ENCODE peak calls at places on chromosomes 3 and 15, in ten cellular contexts. V is SK-N-MC, W is upper lobe of left lung, J is breast epithelium, D is HepG2, P is H1, H is GM23338, T is stomach, Y is SK-N-SH, X is K562. O is an unnamed sample.

GRCh38 chr15:74955017-74955416 is 1.6 kb downstream of the RPP25 start:
- DNase-seq in V (no peak), W (no peak), J (no peak), D (no peak), P (no peak), H (no peak), T (no peak), Y (peak; percentile 31), X (peak; percentile 7), O (no peak)

GRCh38 chr15:39144051-39144450 is 436.8 kb upstream of the THBS1 start:
- DNase-seq in V (no peak), W (no peak), J (no peak), D (no peak), P (no peak), H (no peak), T (no peak), Y (no peak), X (no peak), O (no peak)

GRCh38 chr3:114155370-114155821 is 23.5 kb downstream of the DRD3 start:
- DNase-seq in V (no peak), W (no peak), J (no peak), D (peak; percentile 21), P (peak; percentile 74), H (peak; percentile 82), T (no peak), Y (peak; percentile 17), X (peak; percentile 30), O (no peak)

GRCh38 chr3:113890256-113890900 is 51.8 kb downstream of the GRAMD1C start:
- DNase-seq in V (no peak), W (no peak), J (no peak), D (peak; percentile 20), P (peak; percentile 49), H (peak; percentile 49), T (no peak), Y (no peak), X (peak; percentile 5), O (no peak)

GRCh38 chr3:159624616-159625015 is 364.0 kb upstream of the IL12A start:
- DNase-seq in V (no peak), W (no peak), J (no peak), D (no peak), P (no peak), H (no peak), T (no peak), Y (no peak), X (no peak), O (no peak)

GRCh38 chr3:37216597-37217097 is 42.3 kb upstream of the LRRFIP2 start:
- DNase-seq in V (no peak), W (no peak), J (no peak), D (no peak), P (no peak), H (no peak), T (no peak), Y (no peak), X (no peak), O (no peak)

GRCh38 chr3:12444582-12445468 is 39.5 kb upstream of the TSEN2 start:
- DNase-seq in V (no peak), W (no peak), J (no peak), D (peak; percentile 78), P (no peak), H (peak; percentile 40), T (peak; percentile 88), Y (peak; percentile 82), X (no peak), O (no peak)

GRCh38 chr3:66703501-66703900 is 202.7 kb upstream of the LRIG1 start:
- DNase-seq in V (no peak), W (no peak), J (no peak), D (no peak), P (no peak), H (no peak), T (no peak), Y (no peak), X (no peak), O (no peak)

GRCh38 chr3:78139166-78139565 is 1099.3 kb downstream of the ROBO2 start:
- DNase-seq in V (no peak), W (no peak), J (no peak), D (no peak), P (no peak), H (no peak), T (no peak), Y (no peak), X (no peak), O (no peak)

GRCh38 chr15:51079226-51079625 is 15.5 kb downstream of the TNFAIP8L3 start:
- DNase-seq in V (no peak), W (no peak), J (no peak), D (no peak), P (no peak), H (no peak), T (no peak), Y (no peak), X (no peak), O (no peak)

GRCh38 chr15:51076898-51077564 is 17.7 kb downstream of the TNFAIP8L3 start:
- DNase-seq in V (no peak), W (peak; percentile 52), J (no peak), D (no peak), P (peak; percentile 70), H (peak; percentile 73), T (peak; percentile 34), Y (no peak), X (no peak), O (no peak)

GRCh38 chr15:51082246-51082645 is 12.5 kb downstream of the TNFAIP8L3 start:
- DNase-seq in V (no peak), W (no peak), J (no peak), D (no peak), P (no peak), H (no peak), T (no peak), Y (no peak), X (no peak), O (no peak)

GRCh38 chr15:51077565-51078153 is 17.0 kb downstream of the TNFAIP8L3 start:
- DNase-seq in V (no peak), W (peak; percentile 73), J (no peak), D (no peak), P (peak; percentile 89), H (peak; percentile 96), T (peak; percentile 59), Y (no peak), X (peak; percentile 76), O (no peak)

DNA sequence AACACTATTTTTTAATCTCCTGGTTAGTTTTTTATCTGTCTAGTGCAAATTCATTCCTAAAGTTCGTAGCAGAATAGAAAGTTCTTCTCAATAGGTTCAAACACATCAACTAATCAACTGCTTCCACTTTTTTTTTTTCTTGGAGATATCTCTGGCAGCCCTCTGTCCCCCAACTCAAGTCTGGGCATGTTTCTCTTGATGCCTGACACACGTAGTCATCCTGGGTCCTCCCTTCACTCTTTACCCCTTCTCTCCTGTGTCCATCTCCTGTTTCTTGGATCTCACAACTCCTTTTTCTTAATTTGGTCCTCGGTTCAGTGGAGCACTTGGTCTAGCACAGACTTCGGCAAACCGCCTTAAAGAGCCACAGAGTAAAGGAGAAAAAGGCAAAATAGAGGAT is 14.4 kb downstream of the TNFAIP8L3 start:
- DNase-seq in V (no peak), W (no peak), J (no peak), D (no peak), P (no peak), H (no peak), T (no peak), Y (no peak), X (no peak), O (no peak)
- TF ChIP-seq POLR2AphosphoS5 in V (no peak), W (no peak), J (no peak), D (no peak), P (no peak), H (no peak), T (no peak), Y (no peak), X (no peak), O (no peak)

DNA sequence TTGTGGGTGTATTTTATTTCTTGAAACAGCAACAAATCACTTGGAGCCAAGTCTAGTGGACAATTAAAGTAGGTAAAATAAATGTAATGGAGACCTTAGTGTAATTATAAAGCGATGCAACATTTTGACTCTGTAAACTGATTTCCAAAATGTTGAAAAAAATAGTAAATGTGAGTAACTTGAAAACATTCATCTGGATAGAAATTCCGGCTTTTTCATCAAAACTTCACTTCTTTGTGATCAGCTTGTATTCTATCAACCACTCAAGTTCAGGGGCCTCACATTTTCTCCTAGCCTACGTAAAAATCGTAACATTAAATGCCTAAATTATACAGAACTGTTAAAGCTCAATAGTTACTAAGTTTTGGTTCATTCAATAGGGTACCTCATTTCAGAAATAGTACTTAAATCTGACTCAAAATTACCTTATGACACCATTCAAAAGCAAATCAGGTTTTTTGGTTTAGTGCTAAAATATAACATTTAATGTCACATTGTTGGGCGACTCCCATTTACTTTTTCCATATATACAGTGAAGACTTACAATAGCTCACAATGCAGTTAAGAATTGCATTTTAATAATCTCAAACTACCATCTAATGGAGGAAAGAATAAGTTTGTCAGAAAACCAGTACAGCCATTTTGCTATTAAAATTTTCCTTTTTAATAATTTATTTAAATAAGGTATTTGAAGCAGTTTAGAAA is 12.7 kb downstream of the CCNL1 start:
- DNase-seq in V (no peak), W (no peak), J (no peak), D (no peak), P (no peak), H (no peak), T (no peak), Y (no peak), X (no peak), O (no peak)
- H3K36me3 ChIP-seq in V (peaks cover 90% of the 10 kb centered on the region), W (peaks cover 51% of the 10 kb centered on the region), J (peaks cover 32% of the 10 kb centered on the region), D (peaks cover 16% of the 10 kb centered on the region), P (peaks cover 79% of the 10 kb centered on the region), H (peaks cover 64% of the 10 kb centered on the region), T (peaks cover 100% of the 10 kb centered on the region), Y (peaks cover 75% of the 10 kb centered on the region), X (peaks cover 86% of the 10 kb centered on the region), O (peaks cover 11% of the 10 kb centered on the region)

GRCh38 chr3:33364060-33364459 is 76.1 kb downstream of the UBP1 start:
- DNase-seq in V (no peak), W (no peak), J (no peak), D (no peak), P (no peak), H (no peak), T (no peak), Y (no peak), X (no peak), O (no peak)

GRCh38 chr3:33358172-33358781 is 81.0 kb downstream of the FBXL2 start:
- DNase-seq in V (no peak), W (no peak), J (no peak), D (no peak), P (no peak), H (no peak), T (no peak), Y (no peak), X (no peak), O (no peak)

GRCh38 chr3:33364531-33365128 is 75.6 kb downstream of the UBP1 start:
- DNase-seq in V (no peak), W (no peak), J (no peak), D (no peak), P (no peak), H (no peak), T (no peak), Y (no peak), X (no peak), O (no peak)

GRCh38 chr3:33360136-33360825 is 79.9 kb downstream of the UBP1 start:
- DNase-seq in V (no peak), W (no peak), J (no peak), D (peak; percentile 41), P (no peak), H (no peak), T (no peak), Y (no peak), X (no peak), O (no peak)

GRCh38 chr3:33363113-33363800 is 76.9 kb downstream of the UBP1 start:
- DNase-seq in V (no peak), W (no peak), J (no peak), D (no peak), P (no peak), H (no peak), T (no peak), Y (no peak), X (no peak), O (no peak)
- TF ChIP-seq POLR2AphosphoS5 in V (no peak), W (no peak), J (no peak), D (no peak), P (no peak), H (no peak), T (no peak), Y (no peak), X (no peak), O (no peak)

GRCh38 chr3:172268896-172269295 is 179.4 kb downstream of the GHSR start:
- DNase-seq in V (no peak), W (no peak), J (no peak), D (no peak), P (no peak), H (no peak), T (no peak), Y (no peak), X (no peak), O (no peak)
- H3K36me3 ChIP-seq in V (no peaks in the 10 kb centered on the region), W (no peaks in the 10 kb centered on the region), J (no peaks in the 10 kb centered on the region), D (peaks cover 20% of the 10 kb centered on the region), P (no peaks in the 10 kb centered on the region), H (no peaks in the 10 kb centered on the region), T (peaks cover 21% of the 10 kb centered on the region), Y (peaks cover 55% of the 10 kb centered on the region), X (peaks cover 36% of the 10 kb centered on the region), O (no peaks in the 10 kb centered on the region)